ENCODE peak calls at places on chromosomes 6 and 20, in six cellular contexts. Y is ovary, R is transverse colon, M is spleen, D is stomach, O is epithelial cell of esophagus. G is an unnamed sample.

GRCh38 chr20:63086421-63087235 is 79.9 kb upstream of the BHLHE23 start:
- DNase-seq in O (no peak), Y (peak; percentile 10), M (peak; percentile 64), R (no peak), D (no peak), G (no peak)

GRCh38 chr20:33281550-33282146 is 1.4 kb upstream of the BPIFB1 start:
- DNase-seq in Y (no peak), R (no peak), D (no peak), O (no peak), M (no peak), G (no peak)

GRCh38 chr6:45704056-45704790 is 311.4 kb downstream of the CLIC5 start:
- DNase-seq in Y (no peak), M (no peak), D (no peak), R (no peak), O (no peak), G (no peak)

GRCh38 chr6:94254689-94255088 is 835.3 kb upstream of the EPHA7 start:
- DNase-seq in R (no peak), M (no peak), O (peak; percentile 34), D (no peak), Y (no peak), G (no peak)

GRCh38 chr6:74585779-74586178 is 620.1 kb downstream of the COL12A1 start:
- DNase-seq in O (peak; percentile 24), R (no peak), Y (no peak), D (no peak), M (no peak), G (no peak)

GRCh38 chr20:64261138-64261537 is 5.6 kb downstream of the PCMTD2 start:
- DNase-seq in R (no peak), Y (peak; percentile 74), M (no peak), O (no peak), D (no peak), G (no peak)

GRCh38 chr20:45781391-45781931 is 10.2 kb downstream of the WFDC3 start:
- DNase-seq in M (no peak), D (peak; percentile 74), Y (no peak), R (peak; percentile 18), O (peak; percentile 90), G (no peak)

GRCh38 chr6:1942834-1943233 is 302.6 kb downstream of the GMDS start:
- DNase-seq in M (no peak), O (no peak), D (no peak), R (no peak), Y (no peak), G (no peak)

GRCh38 chr6:160767019-160767646 is 65.1 kb downstream of the PLG start:
- DNase-seq in M (peak; percentile 80), O (peak; percentile 81), D (peak; percentile 74), R (peak; percentile 61), Y (peak; percentile 82), G (peak; percentile 86)

GRCh38 chr20:61924858-61925554 is 140.7 kb downstream of the TAF4 start:
- DNase-seq in Y (no peak), O (no peak), M (peak; percentile 63), D (no peak), R (no peak), G (no peak)

GRCh38 chr20:32965115-32965514 is 39.1 kb downstream of the SUN5 start:
- DNase-seq in R (no peak), Y (no peak), M (no peak), O (no peak), D (no peak), G (no peak)

GRCh38 chr6:6856538-6857523 is 250.9 kb upstream of the RREB1 start:
- DNase-seq in M (peak; percentile 78), R (peak; percentile 79), D (peak; percentile 67), O (peak; percentile 96), Y (peak; percentile 23), G (no peak)

GRCh38 chr20:23497458-23498026 is 6.6 kb downstream of the CST8 start:
- DNase-seq in M (no peak), R (no peak), O (no peak), D (no peak), Y (no peak), G (no peak)

GRCh38 chr6:835476-836160 is 142.7 kb upstream of the EXOC2 start:
- DNase-seq in R (no peak), O (peak; percentile 8), M (no peak), Y (no peak), D (no peak), G (no peak)

GRCh38 chr20:60816901-60817300 is 435.2 kb upstream of the CDH4 start:
- DNase-seq in M (no peak), R (no peak), O (no peak), D (no peak), Y (no peak), G (no peak)

GRCh38 chr6:148624025-148624424 is 122.8 kb upstream of the UST start:
- DNase-seq in Y (no peak), O (peak; percentile 32), R (no peak), M (no peak), D (no peak), G (no peak)

GRCh38 chr6:28638915-28639314 is 113.2 kb downstream of the GPX5 start:
- DNase-seq in D (no peak), R (no peak), Y (no peak), O (no peak), M (no peak), G (no peak)

GRCh38 chr6:16503241-16503775 is 258.0 kb downstream of the ATXN1 start:
- DNase-seq in R (no peak), Y (no peak), O (no peak), M (no peak), D (no peak), G (no peak)

GRCh38 chr6:89187504-89187903 is 29.7 kb downstream of the GABRR1 start:
- DNase-seq in O (no peak), Y (no peak), M (no peak), D (no peak), R (no peak), G (no peak)

GRCh38 chr20:14337400-14338171 is at the start of gene FLRT3:
- DNase-seq in M (no peak), R (peak; percentile 79), O (peak; percentile 99), Y (peak; percentile 83), D (peak; percentile 85), G (peak; percentile 76)

GRCh38 chr6:8674088-8674487 is 238.7 kb upstream of the SLC35B3 start:
- DNase-seq in D (no peak), O (no peak), R (no peak), M (no peak), Y (no peak), G (no peak)

GRCh38 chr6:8672882-8673281 is 237.5 kb upstream of the SLC35B3 start:
- DNase-seq in R (no peak), M (no peak), Y (no peak), O (no peak), D (no peak), G (no peak)

GRCh38 chr6:8683204-8683603 is 247.9 kb upstream of the SLC35B3 start:
- DNase-seq in R (no peak), O (no peak), Y (no peak), M (no peak), D (no peak), G (no peak)

GRCh38 chr6:8679823-8680222 is 244.5 kb upstream of the SLC35B3 start:
- DNase-seq in Y (no peak), M (no peak), O (no peak), D (no peak), R (no peak), G (no peak)

DNA sequence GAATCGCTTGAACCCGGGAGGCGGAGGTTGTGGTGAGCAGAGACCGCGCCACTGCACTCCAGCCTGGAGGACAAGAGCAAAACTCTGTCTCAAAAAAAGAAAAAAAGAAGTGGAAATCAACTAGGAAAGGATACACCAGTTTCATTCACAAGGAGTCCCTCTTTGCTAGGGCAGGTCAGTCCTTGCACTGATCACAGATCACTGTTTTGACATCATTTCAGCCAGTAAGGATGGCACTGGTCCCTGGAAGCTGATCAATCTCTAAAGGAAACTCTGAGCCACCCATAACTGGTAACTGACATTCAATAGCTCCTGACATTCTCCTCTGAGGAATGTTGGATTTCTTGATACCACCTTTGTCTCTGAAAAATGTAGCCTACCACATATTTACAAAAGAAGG is 243.1 kb upstream of the SLC35B3 start:
- DNase-seq in D (no peak), M (no peak), O (no peak), Y (no peak), R (no peak), G (no peak)
- TF ChIP-seq CTCF in D (no peak), M (no peak), O (no peak), Y (no peak), R (no peak), G (no peak)

GRCh38 chr6:77740380-77740779 is 87.5 kb downstream of the MEI4 start:
- DNase-seq in D (no peak), Y (no peak), O (peak; percentile 51), R (no peak), M (no peak), G (no peak)
- TF ChIP-seq CTCF in D (no peak), Y (no peak), O (peak; percentile 39), R (peak; percentile 48), M (no peak), G (peak; percentile 73)

GRCh38 chr6:130366011-130366963 is at the start of gene TMEM200A:
- DNase-seq in R (peak; percentile 23), Y (peak; percentile 71), D (peak; percentile 30), M (peak; percentile 79), O (peak; percentile 26), G (peak; percentile 65)
- TF ChIP-seq CTCF in R (peak; percentile 5), Y (no peak), D (no peak), M (no peak), O (no peak), G (no peak)

DNA sequence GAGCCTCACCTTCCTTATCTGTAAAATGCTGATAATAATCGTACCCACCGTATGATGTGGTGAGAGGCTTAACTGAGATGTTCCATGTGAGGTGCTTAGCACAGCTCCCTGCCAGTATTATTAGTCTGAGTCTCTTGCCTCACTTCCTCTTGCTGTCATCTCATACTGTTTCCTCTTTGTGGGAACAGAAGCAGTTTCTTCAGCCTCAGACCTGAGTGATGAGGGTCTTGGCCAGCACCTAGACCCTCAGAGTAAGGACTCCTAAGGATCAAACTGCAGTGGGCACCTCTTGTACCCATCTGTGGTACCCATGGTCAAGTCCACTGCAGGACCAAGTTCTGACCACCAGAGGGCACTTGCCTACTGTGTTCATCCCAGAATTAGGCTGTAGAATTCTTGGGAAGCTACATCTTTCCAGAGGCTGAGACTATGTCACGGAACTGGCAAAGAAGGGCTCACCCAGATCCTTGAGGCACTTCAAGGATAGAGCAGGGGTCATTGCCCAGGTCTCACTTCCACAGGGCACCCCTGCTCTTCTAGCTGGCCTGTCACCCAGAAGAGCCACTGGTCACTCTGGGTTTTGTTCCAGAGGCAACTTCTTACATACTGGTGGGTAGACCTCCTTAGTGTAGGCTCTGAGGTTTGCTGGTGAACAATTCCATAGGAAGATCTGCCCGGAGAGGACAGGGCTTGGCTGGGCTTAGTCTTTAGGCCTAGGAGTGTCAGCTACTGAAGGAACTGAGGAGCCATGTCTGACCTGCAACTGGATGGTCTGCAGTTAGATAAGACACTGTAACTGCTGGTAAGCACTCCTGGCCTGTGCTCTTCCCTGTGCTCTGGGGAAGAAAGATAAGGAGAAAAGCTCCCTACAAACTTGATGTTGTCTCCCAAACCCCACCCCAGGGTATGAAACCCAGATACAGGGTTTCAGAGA is 20.6 kb upstream of the SGK2 start:
- DNase-seq in O (peak; percentile 58), Y (peak; percentile 61), R (peak; percentile 75), D (peak; percentile 78), M (no peak), G (peak; percentile 76)
- TF ChIP-seq CTCF in O (peak; percentile 99), Y (peak; percentile 59), R (peak; percentile 92), D (no peak), M (peak; percentile 76), G (peak; percentile 93)

DNA sequence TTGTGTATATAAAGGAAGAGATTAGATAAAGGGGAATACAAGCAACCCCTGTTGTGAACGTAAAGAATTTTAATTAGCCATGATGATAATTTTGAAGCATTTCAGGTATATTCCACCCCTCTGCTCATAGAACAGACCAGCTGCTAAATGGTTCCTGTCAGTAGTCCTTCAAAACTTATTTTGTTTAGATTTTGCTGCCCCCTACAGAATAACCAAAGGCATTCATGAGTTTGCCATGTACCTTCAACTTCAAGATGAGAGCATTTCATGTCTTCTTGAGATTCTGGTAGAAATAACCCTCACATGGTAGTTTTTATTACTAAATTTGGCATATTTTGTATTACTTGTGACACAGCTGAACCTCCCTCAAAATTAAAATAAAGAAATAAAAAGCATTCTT is 1586.7 kb downstream of the HACE1 start:
- DNase-seq in D (no peak), M (no peak), Y (no peak), R (no peak), O (peak; percentile 48), G (no peak)
- TF ChIP-seq CTCF in D (no peak), M (no peak), Y (no peak), R (no peak), O (peak; percentile 42), G (peak; percentile 53)

G was measured in endothelial cell.